ENCODE peak calls at places on chromosomes 5 and 9, in six cellular contexts. One of them, this sample, is unnamed.

GRCh38 chr5:137395011-137395755 is 103.9 kb downstream of the SPOCK1 start:
- DNase-seq in IMR-90: peak; percentile 26
- DNase-seq in lung: no peak
- DNase-seq in AG09309: peak; percentile 13
- DNase-seq in CD4-positive, alpha-beta T cell: no peak
- DNase-seq in GM20000: no peak
- DNase-seq in this sample: peak; percentile 56

GRCh38 chr5:136094913-136095641 is 37.6 kb upstream of the SMAD5 start:
- DNase-seq in AG09309: no peak
- DNase-seq in GM20000: no peak
- DNase-seq in lung: no peak
- DNase-seq in CD4-positive, alpha-beta T cell: no peak
- DNase-seq in IMR-90: no peak
- DNase-seq in this sample: no peak

GRCh38 chr9:88722753-88723152 is 187.8 kb downstream of the NXNL2 start:
- DNase-seq in lung: no peak
- DNase-seq in GM20000: no peak
- DNase-seq in IMR-90: peak; percentile 26
- DNase-seq in CD4-positive, alpha-beta T cell: no peak
- DNase-seq in AG09309: no peak
- DNase-seq in this sample: no peak

GRCh38 chr9:121812159-121812735 is 160.8 kb downstream of the DAB2IP start:
- DNase-seq in GM20000: no peak
- DNase-seq in CD4-positive, alpha-beta T cell: no peak
- DNase-seq in AG09309: no peak
- DNase-seq in lung: no peak
- DNase-seq in IMR-90: no peak
- DNase-seq in this sample: no peak

GRCh38 chr9:2243666-2244555 is 228.8 kb downstream of the SMARCA2 start:
- DNase-seq in GM20000: no peak
- DNase-seq in CD4-positive, alpha-beta T cell: no peak
- DNase-seq in IMR-90: no peak
- DNase-seq in AG09309: no peak
- DNase-seq in lung: no peak
- DNase-seq in this sample: peak; percentile 62

GRCh38 chr9:77375956-77376532 is 198.7 kb downstream of the VPS13A start:
- DNase-seq in AG09309: no peak
- DNase-seq in CD4-positive, alpha-beta T cell: no peak
- DNase-seq in IMR-90: peak; percentile 47
- DNase-seq in GM20000: no peak
- DNase-seq in lung: no peak
- DNase-seq in this sample: peak; percentile 66

GRCh38 chr5:101991486-101991885 is 304.6 kb downstream of the SLCO4C1 start:
- DNase-seq in AG09309: no peak
- DNase-seq in IMR-90: no peak
- DNase-seq in GM20000: no peak
- DNase-seq in lung: no peak
- DNase-seq in CD4-positive, alpha-beta T cell: no peak
- DNase-seq in this sample: no peak

GRCh38 chr9:87973791-87974292 is 491 bp downstream of the CDK20 start:
- DNase-seq in CD4-positive, alpha-beta T cell: no peak
- DNase-seq in AG09309: no peak
- DNase-seq in GM20000: no peak
- DNase-seq in IMR-90: no peak
- DNase-seq in lung: no peak
- DNase-seq in this sample: no peak

GRCh38 chr9:37639109-37639748 is 11.5 kb upstream of the FRMPD1 start:
- DNase-seq in IMR-90: peak; percentile 43
- DNase-seq in GM20000: no peak
- DNase-seq in lung: no peak
- DNase-seq in AG09309: no peak
- DNase-seq in CD4-positive, alpha-beta T cell: no peak
- DNase-seq in this sample: no peak

GRCh38 chr9:75812139-75812538 is 78.3 kb upstream of the PCSK5 start:
- DNase-seq in lung: no peak
- DNase-seq in CD4-positive, alpha-beta T cell: no peak
- DNase-seq in IMR-90: no peak
- DNase-seq in AG09309: no peak
- DNase-seq in GM20000: no peak
- DNase-seq in this sample: no peak

GRCh38 chr5:58963361-58963760 is 380.5 kb downstream of the RAB3C start:
- DNase-seq in GM20000: no peak
- DNase-seq in AG09309: no peak
- DNase-seq in lung: no peak
- DNase-seq in CD4-positive, alpha-beta T cell: no peak
- DNase-seq in IMR-90: no peak
- DNase-seq in this sample: no peak

GRCh38 chr5:10111575-10111974 is 138.1 kb downstream of the ATPSCKMT start:
- DNase-seq in IMR-90: peak; percentile 54
- DNase-seq in lung: no peak
- DNase-seq in AG09309: peak; percentile 44
- DNase-seq in CD4-positive, alpha-beta T cell: no peak
- DNase-seq in GM20000: peak; percentile 37
- DNase-seq in this sample: peak; percentile 22

GRCh38 chr9:98117984-98118639 is 910 bp downstream of the TRIM14 start:
- DNase-seq in IMR-90: peak; percentile 28
- DNase-seq in lung: no peak
- DNase-seq in CD4-positive, alpha-beta T cell: peak; percentile 51
- DNase-seq in GM20000: peak; percentile 84
- DNase-seq in AG09309: no peak
- DNase-seq in this sample: no peak

GRCh38 chr5:31663519-31663918 is 24.6 kb downstream of the PDZD2 start:
- DNase-seq in CD4-positive, alpha-beta T cell: no peak
- DNase-seq in AG09309: peak; percentile 28
- DNase-seq in lung: no peak
- DNase-seq in GM20000: no peak
- DNase-seq in IMR-90: peak; percentile 2
- DNase-seq in this sample: no peak

GRCh38 chr5:90613450-90613849 is 54.9 kb downstream of the ADGRV1 start:
- DNase-seq in IMR-90: no peak
- DNase-seq in lung: no peak
- DNase-seq in CD4-positive, alpha-beta T cell: no peak
- DNase-seq in GM20000: no peak
- DNase-seq in AG09309: no peak
- DNase-seq in this sample: no peak

GRCh38 chr9:136949239-136949816 is 2.7 kb upstream of the LCN12 start:
- DNase-seq in lung: no peak
- DNase-seq in GM20000: no peak
- DNase-seq in AG09309: no peak
- DNase-seq in IMR-90: no peak
- DNase-seq in CD4-positive, alpha-beta T cell: no peak
- DNase-seq in this sample: no peak

GRCh38 chr9:83032065-83032625 is 30.8 kb downstream of the RASEF start:
- DNase-seq in CD4-positive, alpha-beta T cell: no peak
- DNase-seq in lung: peak; percentile 48
- DNase-seq in GM20000: no peak
- DNase-seq in IMR-90: no peak
- DNase-seq in AG09309: no peak
- DNase-seq in this sample: no peak

GRCh38 chr5:169190860-169191259 is 110.1 kb downstream of the SLIT3 start:
- DNase-seq in lung: no peak
- DNase-seq in IMR-90: no peak
- DNase-seq in CD4-positive, alpha-beta T cell: no peak
- DNase-seq in AG09309: no peak
- DNase-seq in GM20000: no peak
- DNase-seq in this sample: no peak

GRCh38 chr5:37900692-37901091 is 60.9 kb upstream of the GDNF start:
- DNase-seq in lung: no peak
- DNase-seq in IMR-90: peak; percentile 53
- DNase-seq in GM20000: no peak
- DNase-seq in CD4-positive, alpha-beta T cell: no peak
- DNase-seq in AG09309: peak; percentile 44
- DNase-seq in this sample: no peak

GRCh38 chr9:113293285-113293874 is 9.8 kb downstream of the RNF183 start:
- DNase-seq in IMR-90: peak; percentile 65
- DNase-seq in AG09309: peak; percentile 42
- DNase-seq in lung: no peak
- DNase-seq in CD4-positive, alpha-beta T cell: no peak
- DNase-seq in GM20000: no peak
- DNase-seq in this sample: no peak

GRCh38 chr5:23994581-23995370 is 487.4 kb downstream of the PRDM9 start:
- DNase-seq in AG09309: no peak
- DNase-seq in CD4-positive, alpha-beta T cell: no peak
- DNase-seq in IMR-90: no peak
- DNase-seq in lung: no peak
- DNase-seq in GM20000: no peak
- DNase-seq in this sample: no peak

GRCh38 chr9:96413312-96414221 is 4.6 kb downstream of the ZNF367 start:
- DNase-seq in lung: no peak
- DNase-seq in AG09309: no peak
- DNase-seq in IMR-90: no peak
- DNase-seq in CD4-positive, alpha-beta T cell: no peak
- DNase-seq in GM20000: no peak
- DNase-seq in this sample: no peak

GRCh38 chr5:62168882-62169281 is 137.1 kb upstream of the KIF2A start:
- DNase-seq in CD4-positive, alpha-beta T cell: no peak
- DNase-seq in GM20000: no peak
- DNase-seq in AG09309: no peak
- DNase-seq in IMR-90: no peak
- DNase-seq in lung: no peak
- DNase-seq in this sample: no peak

GRCh38 chr9:14326264-14326826 is 12.4 kb upstream of the NFIB start:
- DNase-seq in lung: no peak
- DNase-seq in AG09309: no peak
- DNase-seq in GM20000: no peak
- DNase-seq in CD4-positive, alpha-beta T cell: no peak
- DNase-seq in IMR-90: peak; percentile 74
- DNase-seq in this sample: no peak

DNA sequence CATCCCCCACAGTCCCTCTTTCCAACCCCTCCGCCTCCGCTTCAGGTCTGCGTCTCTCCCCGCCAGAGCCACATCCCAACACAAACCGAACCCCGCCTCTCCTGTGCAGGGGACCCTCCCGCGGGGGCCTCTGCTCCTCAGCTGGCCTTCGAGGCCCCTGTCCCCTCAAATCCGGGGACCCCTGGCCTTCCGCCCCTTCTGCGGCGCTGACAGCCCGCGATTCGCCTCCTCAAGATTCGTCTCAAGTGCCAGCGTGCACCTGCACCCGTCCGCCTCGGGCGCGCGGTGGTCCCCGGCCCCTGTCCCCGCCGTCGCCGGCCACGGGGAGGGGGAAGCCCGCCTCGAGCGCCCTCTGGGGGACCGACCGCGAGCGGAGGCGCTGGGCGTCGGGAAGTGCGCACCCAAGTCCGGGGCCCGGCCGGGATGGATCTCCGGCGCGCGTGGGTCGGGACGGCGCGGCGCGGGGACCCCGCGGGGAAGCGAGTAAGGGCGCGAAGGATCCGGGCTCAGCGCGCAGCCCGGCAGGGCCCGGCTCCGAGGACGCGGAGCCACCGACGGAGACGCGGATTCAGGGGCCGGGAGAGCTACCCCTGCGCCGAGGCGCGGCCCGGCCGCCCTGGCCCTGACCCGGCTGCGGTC is 623 bp downstream of the FLT4 start:
- DNase-seq in AG09309: no peak
- DNase-seq in CD4-positive, alpha-beta T cell: no peak
- DNase-seq in lung: no peak
- DNase-seq in GM20000: peak; percentile 68
- DNase-seq in IMR-90: no peak
- DNase-seq in this sample: no peak
- TF ChIP-seq CTCF in AG09309: no peak
- TF ChIP-seq CTCF in CD4-positive, alpha-beta T cell: no peak
- TF ChIP-seq CTCF in lung: no peak
- TF ChIP-seq CTCF in GM20000: no peak
- TF ChIP-seq CTCF in IMR-90: peak; percentile 7
- TF ChIP-seq CTCF in this sample: peak; percentile 23

GRCh38 chr5:72149742-72150141 is 42.5 kb downstream of the MAP1B start:
- DNase-seq in GM20000: no peak
- DNase-seq in lung: no peak
- DNase-seq in IMR-90: no peak
- DNase-seq in CD4-positive, alpha-beta T cell: no peak
- DNase-seq in AG09309: no peak
- DNase-seq in this sample: no peak
- TF ChIP-seq CTCF in GM20000: no peak
- TF ChIP-seq CTCF in lung: no peak
- TF ChIP-seq CTCF in IMR-90: peak; percentile 29
- TF ChIP-seq CTCF in CD4-positive, alpha-beta T cell: no peak
- TF ChIP-seq CTCF in AG09309: peak; percentile 20
- TF ChIP-seq CTCF in this sample: no peak

GRCh38 chr5:122369416-122369815 is 57.4 kb downstream of the SNCAIP start:
- DNase-seq in AG09309: no peak
- DNase-seq in CD4-positive, alpha-beta T cell: no peak
- DNase-seq in IMR-90: no peak
- DNase-seq in lung: no peak
- DNase-seq in GM20000: no peak
- DNase-seq in this sample: no peak

GRCh38 chr5:122366501-122366900 is 54.5 kb downstream of the SNCAIP start:
- DNase-seq in lung: no peak
- DNase-seq in IMR-90: peak; percentile 38
- DNase-seq in CD4-positive, alpha-beta T cell: no peak
- DNase-seq in AG09309: no peak
- DNase-seq in GM20000: no peak
- DNase-seq in this sample: no peak

GRCh38 chr5:122363623-122364022 is 51.6 kb downstream of the SNCAIP start:
- DNase-seq in AG09309: no peak
- DNase-seq in IMR-90: no peak
- DNase-seq in CD4-positive, alpha-beta T cell: no peak
- DNase-seq in GM20000: no peak
- DNase-seq in lung: no peak
- DNase-seq in this sample: no peak

GRCh38 chr5:122368845-122369244 is 56.8 kb downstream of the SNCAIP start:
- DNase-seq in CD4-positive, alpha-beta T cell: no peak
- DNase-seq in lung: no peak
- DNase-seq in GM20000: no peak
- DNase-seq in IMR-90: peak; percentile 17
- DNase-seq in AG09309: no peak
- DNase-seq in this sample: no peak

DNA sequence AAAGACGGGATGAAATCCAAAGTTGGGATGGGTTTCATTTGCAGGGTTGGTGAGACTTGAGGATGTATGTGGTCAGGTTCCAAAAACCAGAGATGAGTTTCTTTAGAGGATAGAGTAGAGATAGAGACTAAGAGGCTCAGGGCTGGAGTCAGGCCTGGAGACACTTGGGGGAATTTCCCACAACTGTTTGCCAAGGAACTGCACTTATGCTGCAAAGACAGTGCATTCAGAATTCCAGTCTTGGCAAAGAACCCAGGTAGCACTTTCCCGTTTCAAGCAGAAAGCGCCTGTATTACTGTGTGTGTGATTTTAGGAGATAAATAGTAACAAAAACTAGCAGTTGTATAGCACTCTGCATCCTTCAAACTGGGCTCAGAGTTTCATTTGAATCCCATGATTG is 55.4 kb downstream of the SNCAIP start:
- DNase-seq in GM20000: no peak
- DNase-seq in lung: no peak
- DNase-seq in CD4-positive, alpha-beta T cell: no peak
- DNase-seq in AG09309: no peak
- DNase-seq in IMR-90: no peak
- DNase-seq in this sample: no peak
- TF ChIP-seq CTCF in GM20000: no peak
- TF ChIP-seq CTCF in lung: no peak
- TF ChIP-seq CTCF in CD4-positive, alpha-beta T cell: no peak
- TF ChIP-seq CTCF in AG09309: no peak
- TF ChIP-seq CTCF in IMR-90: no peak
- TF ChIP-seq CTCF in this sample: no peak

DNA sequence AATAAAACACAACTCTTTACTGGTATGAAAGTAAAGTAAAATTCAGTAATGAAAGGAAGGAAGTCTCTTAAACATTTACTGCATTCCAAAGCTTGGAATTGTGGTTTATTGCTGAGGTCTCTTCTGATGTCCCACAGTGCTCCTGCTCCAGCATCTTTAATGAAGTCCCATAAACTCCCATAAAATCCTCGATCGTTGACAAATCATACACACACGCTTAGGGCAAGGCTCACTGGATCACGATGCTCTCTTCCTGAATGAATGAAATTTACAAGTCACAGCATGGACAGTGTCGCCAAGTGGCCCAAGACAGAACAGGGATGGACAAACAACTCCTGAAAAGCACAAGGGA is 213.3 kb downstream of the CRB2 start:
- DNase-seq in CD4-positive, alpha-beta T cell: no peak
- DNase-seq in IMR-90: no peak
- DNase-seq in AG09309: no peak
- DNase-seq in GM20000: no peak
- DNase-seq in lung: no peak
- DNase-seq in this sample: no peak
- TF ChIP-seq CTCF in CD4-positive, alpha-beta T cell: no peak
- TF ChIP-seq CTCF in IMR-90: no peak
- TF ChIP-seq CTCF in AG09309: no peak
- TF ChIP-seq CTCF in GM20000: no peak
- TF ChIP-seq CTCF in lung: no peak
- TF ChIP-seq CTCF in this sample: no peak

This sample was measured in retinal pigment epithelial cell.